ENCODE peak calls at places on chromosomes 13 and 19, in six cellular contexts. C is activated naive CD8-positive, alpha-beta T cell treated with anti-CD3 and anti-CD28 coated beads, Interleukin-2, amount 50 U/mL, for 24 hours; N is foreskin keratinocyte; W is heart right ventricle; E is activated naive CD4-positive, alpha-beta T cell treated with anti-CD3 and anti-CD28 coated beads, Interleukin-2, amount 50 U/mL, for 72 hours; Z is psoas muscle. S is an unnamed sample.

GRCh38 chr19:30105723-30106122 is 163.7 kb downstream of the URI1 start:
- ATAC-seq in E (no peak), N (no peak), Z (no peak), C (no peak), W (no peak), S (no peak)

GRCh38 chr13:51729853-51730553 is 74.0 kb downstream of the DHRS12 start:
- ATAC-seq in C (peak), E (peak), Z (peak), W (peak), N (peak), S (peak)

GRCh38 chr13:109140777-109141354 is 511.5 kb downstream of the MYO16 start:
- ATAC-seq in W (peak), N (peak), C (no peak), E (no peak), Z (peak), S (no peak)

GRCh38 chr13:32036131-32036695 is 4.6 kb downstream of the FRY start:
- ATAC-seq in E (no peak), N (no peak), C (no peak), W (peak), Z (no peak), S (no peak)

GRCh38 chr13:100646030-100646673 is 28.4 kb downstream of the TMTC4 start:
- ATAC-seq in Z (no peak), C (no peak), E (no peak), W (no peak), N (peak), S (no peak)

GRCh38 chr19:7968008-7968795 is 24.7 kb upstream of the TIMM44 start:
- ATAC-seq in N (no peak), W (no peak), Z (no peak), C (no peak), E (no peak), S (no peak)

GRCh38 chr13:93903909-93904308 is 575.6 kb downstream of the DCT start:
- ATAC-seq in E (no peak), W (no peak), C (no peak), Z (no peak), N (no peak), S (no peak)

GRCh38 chr19:13118424-13119193 is 545 bp downstream of the NACC1 start:
- ATAC-seq in Z (peak), E (no peak), C (no peak), N (peak), W (no peak), S (peak)

GRCh38 chr19:10258080-10258710 is 6.2 kb downstream of the MRPL4 start:
- ATAC-seq in Z (no peak), N (no peak), W (no peak), C (no peak), E (no peak), S (peak)

GRCh38 chr19:2624537-2625091 is 77.9 kb downstream of the GNG7 start:
- ATAC-seq in W (peak), Z (peak), E (no peak), C (no peak), N (no peak), S (peak)

GRCh38 chr19:55034751-55035150 is 3.3 kb downstream of the GP6 start:
- ATAC-seq in E (no peak), C (no peak), Z (no peak), W (no peak), N (no peak), S (no peak)

GRCh38 chr19:50557009-50557613 is 11.1 kb downstream of the LRRC4B start:
- ATAC-seq in C (no peak), Z (no peak), W (no peak), N (no peak), E (no peak), S (no peak)

GRCh38 chr19:38429055-38429810 is 3.2 kb upstream of the RASGRP4 start:
- ATAC-seq in W (no peak), E (peak), Z (no peak), C (peak), N (no peak), S (no peak)

GRCh38 chr19:16136185-16137067 is 7.1 kb upstream of the HSH2D start:
- ATAC-seq in W (no peak), Z (no peak), E (no peak), C (no peak), N (no peak), S (peak)

GRCh38 chr13:72726721-72727416 is 560 bp downstream of the MZT1 start:
- ATAC-seq in E (peak), N (peak), Z (peak), W (peak), C (peak), S (peak)

GRCh38 chr19:13095934-13096890 is 6.4 kb downstream of the LYL1 start:
- ATAC-seq in E (no peak), Z (no peak), N (no peak), W (no peak), C (no peak), S (no peak)

GRCh38 chr13:78420814-78421213 is 182.5 kb downstream of the POU4F1 start:
- ATAC-seq in E (no peak), Z (no peak), W (no peak), C (no peak), N (no peak), S (no peak)